ENCODE peak calls at places on chromosomes 1 and 21, in ten cellular contexts. One of them, this sample, is unnamed.

GRCh38 chr1:19597463-19598309 is 46.4 kb upstream of the NBL1 start:
- DNase-seq in stomach: no peak
- DNase-seq in tibial artery: no peak
- DNase-seq in nephron progenitor cell: no peak
- DNase-seq in right lobe of liver: no peak
- DNase-seq in foreskin fibroblast: no peak
- DNase-seq in breast epithelium: no peak
- DNase-seq in stimulated activated CD8-positive, alpha-beta memory T cell treated with anti-CD3 and anti-CD28 coated beads, Interleukin-2, amount 100 ng/mL, for 1 hour: no peak
- DNase-seq in T-helper 2 cell: peak; percentile 85
- DNase-seq in G401: peak; percentile 34
- DNase-seq in this sample: no peak

GRCh38 chr1:48227165-48228013 is 4.9 kb downstream of the SLC5A9 start:
- DNase-seq in stomach: no peak
- DNase-seq in tibial artery: no peak
- DNase-seq in nephron progenitor cell: no peak
- DNase-seq in right lobe of liver: no peak
- DNase-seq in foreskin fibroblast: no peak
- DNase-seq in breast epithelium: no peak
- DNase-seq in stimulated activated CD8-positive, alpha-beta memory T cell treated with anti-CD3 and anti-CD28 coated beads, Interleukin-2, amount 100 ng/mL, for 1 hour: no peak
- DNase-seq in T-helper 2 cell: peak; percentile 59
- DNase-seq in G401: no peak
- DNase-seq in this sample: no peak

GRCh38 chr21:33028759-33029511 is 3.2 kb downstream of the OLIG2 start:
- DNase-seq in stomach: no peak
- DNase-seq in tibial artery: no peak
- DNase-seq in nephron progenitor cell: no peak
- DNase-seq in right lobe of liver: no peak
- DNase-seq in foreskin fibroblast: no peak
- DNase-seq in breast epithelium: no peak
- DNase-seq in stimulated activated CD8-positive, alpha-beta memory T cell treated with anti-CD3 and anti-CD28 coated beads, Interleukin-2, amount 100 ng/mL, for 1 hour: peak; percentile 12
- DNase-seq in T-helper 2 cell: peak; percentile 58
- DNase-seq in G401: no peak
- DNase-seq in this sample: no peak

GRCh38 chr1:171674443-171675405 is 22.2 kb upstream of the MYOC start:
- DNase-seq in stomach: no peak
- DNase-seq in tibial artery: no peak
- DNase-seq in nephron progenitor cell: no peak
- DNase-seq in right lobe of liver: no peak
- DNase-seq in foreskin fibroblast: no peak
- DNase-seq in breast epithelium: no peak
- DNase-seq in stimulated activated CD8-positive, alpha-beta memory T cell treated with anti-CD3 and anti-CD28 coated beads, Interleukin-2, amount 100 ng/mL, for 1 hour: no peak
- DNase-seq in T-helper 2 cell: no peak
- DNase-seq in G401: no peak
- DNase-seq in this sample: no peak

GRCh38 chr1:55363261-55363660 is 148.1 kb upstream of the USP24 start:
- DNase-seq in stomach: no peak
- DNase-seq in tibial artery: no peak
- DNase-seq in nephron progenitor cell: no peak
- DNase-seq in right lobe of liver: no peak
- DNase-seq in foreskin fibroblast: peak; percentile 28
- DNase-seq in breast epithelium: no peak
- DNase-seq in stimulated activated CD8-positive, alpha-beta memory T cell treated with anti-CD3 and anti-CD28 coated beads, Interleukin-2, amount 100 ng/mL, for 1 hour: no peak
- DNase-seq in T-helper 2 cell: peak; percentile 27
- DNase-seq in G401: no peak
- DNase-seq in this sample: no peak

GRCh38 chr1:17892225-17892624 is 137.1 kb downstream of the ACTL8 start:
- DNase-seq in stomach: peak; percentile 89
- DNase-seq in tibial artery: peak; percentile 65
- DNase-seq in nephron progenitor cell: no peak
- DNase-seq in right lobe of liver: no peak
- DNase-seq in foreskin fibroblast: no peak
- DNase-seq in breast epithelium: peak; percentile 70
- DNase-seq in stimulated activated CD8-positive, alpha-beta memory T cell treated with anti-CD3 and anti-CD28 coated beads, Interleukin-2, amount 100 ng/mL, for 1 hour: no peak
- DNase-seq in T-helper 2 cell: no peak
- DNase-seq in G401: peak; percentile 25
- DNase-seq in this sample: no peak

GRCh38 chr1:201317551-201317950 is 34.2 kb downstream of the PKP1 start:
- DNase-seq in stomach: no peak
- DNase-seq in tibial artery: no peak
- DNase-seq in nephron progenitor cell: no peak
- DNase-seq in right lobe of liver: no peak
- DNase-seq in foreskin fibroblast: no peak
- DNase-seq in breast epithelium: no peak
- DNase-seq in stimulated activated CD8-positive, alpha-beta memory T cell treated with anti-CD3 and anti-CD28 coated beads, Interleukin-2, amount 100 ng/mL, for 1 hour: no peak
- DNase-seq in T-helper 2 cell: no peak
- DNase-seq in G401: no peak
- DNase-seq in this sample: no peak

GRCh38 chr1:46816930-46817329 is 18.1 kb downstream of the CYP4B1 start:
- DNase-seq in stomach: no peak
- DNase-seq in tibial artery: no peak
- DNase-seq in nephron progenitor cell: no peak
- DNase-seq in right lobe of liver: no peak
- DNase-seq in foreskin fibroblast: no peak
- DNase-seq in breast epithelium: no peak
- DNase-seq in stimulated activated CD8-positive, alpha-beta memory T cell treated with anti-CD3 and anti-CD28 coated beads, Interleukin-2, amount 100 ng/mL, for 1 hour: no peak
- DNase-seq in T-helper 2 cell: no peak
- DNase-seq in G401: no peak
- DNase-seq in this sample: no peak

GRCh38 chr1:178220094-178220493 is 126.2 kb downstream of the RASAL2 start:
- DNase-seq in stomach: no peak
- DNase-seq in tibial artery: no peak
- DNase-seq in nephron progenitor cell: no peak
- DNase-seq in right lobe of liver: no peak
- DNase-seq in foreskin fibroblast: peak; percentile 49
- DNase-seq in breast epithelium: no peak
- DNase-seq in stimulated activated CD8-positive, alpha-beta memory T cell treated with anti-CD3 and anti-CD28 coated beads, Interleukin-2, amount 100 ng/mL, for 1 hour: no peak
- DNase-seq in T-helper 2 cell: no peak
- DNase-seq in G401: no peak
- DNase-seq in this sample: no peak

GRCh38 chr1:173476197-173476663 is 905 bp upstream of the PRDX6 start:
- DNase-seq in stomach: no peak
- DNase-seq in tibial artery: no peak
- DNase-seq in nephron progenitor cell: no peak
- DNase-seq in right lobe of liver: no peak
- DNase-seq in foreskin fibroblast: no peak
- DNase-seq in breast epithelium: no peak
- DNase-seq in stimulated activated CD8-positive, alpha-beta memory T cell treated with anti-CD3 and anti-CD28 coated beads, Interleukin-2, amount 100 ng/mL, for 1 hour: no peak
- DNase-seq in T-helper 2 cell: no peak
- DNase-seq in G401: no peak
- DNase-seq in this sample: no peak

GRCh38 chr1:69613414-69613813 is 45.7 kb downstream of the LRRC7 start:
- DNase-seq in stomach: no peak
- DNase-seq in tibial artery: no peak
- DNase-seq in nephron progenitor cell: no peak
- DNase-seq in right lobe of liver: no peak
- DNase-seq in foreskin fibroblast: no peak
- DNase-seq in breast epithelium: no peak
- DNase-seq in stimulated activated CD8-positive, alpha-beta memory T cell treated with anti-CD3 and anti-CD28 coated beads, Interleukin-2, amount 100 ng/mL, for 1 hour: no peak
- DNase-seq in T-helper 2 cell: no peak
- DNase-seq in G401: no peak
- DNase-seq in this sample: no peak

GRCh38 chr1:32507021-32507420 is 32.2 kb upstream of the ZBTB8A start:
- DNase-seq in stomach: no peak
- DNase-seq in tibial artery: no peak
- DNase-seq in nephron progenitor cell: no peak
- DNase-seq in right lobe of liver: no peak
- DNase-seq in foreskin fibroblast: no peak
- DNase-seq in breast epithelium: no peak
- DNase-seq in stimulated activated CD8-positive, alpha-beta memory T cell treated with anti-CD3 and anti-CD28 coated beads, Interleukin-2, amount 100 ng/mL, for 1 hour: no peak
- DNase-seq in T-helper 2 cell: no peak
- DNase-seq in G401: no peak
- DNase-seq in this sample: no peak

GRCh38 chr1:155030899-155031298 is 2.7 kb downstream of the DCST2 start:
- DNase-seq in stomach: no peak
- DNase-seq in tibial artery: no peak
- DNase-seq in nephron progenitor cell: no peak
- DNase-seq in right lobe of liver: no peak
- DNase-seq in foreskin fibroblast: no peak
- DNase-seq in breast epithelium: no peak
- DNase-seq in stimulated activated CD8-positive, alpha-beta memory T cell treated with anti-CD3 and anti-CD28 coated beads, Interleukin-2, amount 100 ng/mL, for 1 hour: no peak
- DNase-seq in T-helper 2 cell: no peak
- DNase-seq in G401: no peak
- DNase-seq in this sample: no peak

GRCh38 chr1:154745750-154746425 is 124.2 kb downstream of the KCNN3 start:
- DNase-seq in stomach: no peak
- DNase-seq in tibial artery: no peak
- DNase-seq in nephron progenitor cell: no peak
- DNase-seq in right lobe of liver: no peak
- DNase-seq in foreskin fibroblast: no peak
- DNase-seq in breast epithelium: no peak
- DNase-seq in stimulated activated CD8-positive, alpha-beta memory T cell treated with anti-CD3 and anti-CD28 coated beads, Interleukin-2, amount 100 ng/mL, for 1 hour: no peak
- DNase-seq in T-helper 2 cell: no peak
- DNase-seq in G401: no peak
- DNase-seq in this sample: no peak

GRCh38 chr1:1089731-1090423 is 15.8 kb upstream of the RNF223 start:
- DNase-seq in stomach: no peak
- DNase-seq in tibial artery: peak; percentile 62
- DNase-seq in nephron progenitor cell: no peak
- DNase-seq in right lobe of liver: peak; percentile 49
- DNase-seq in foreskin fibroblast: no peak
- DNase-seq in breast epithelium: no peak
- DNase-seq in stimulated activated CD8-positive, alpha-beta memory T cell treated with anti-CD3 and anti-CD28 coated beads, Interleukin-2, amount 100 ng/mL, for 1 hour: no peak
- DNase-seq in T-helper 2 cell: no peak
- DNase-seq in G401: no peak
- DNase-seq in this sample: no peak

GRCh38 chr21:28712396-28712795 is 280.3 kb downstream of the LTN1 start:
- DNase-seq in stomach: no peak
- DNase-seq in tibial artery: no peak
- DNase-seq in nephron progenitor cell: no peak
- DNase-seq in right lobe of liver: no peak
- DNase-seq in foreskin fibroblast: peak; percentile 10
- DNase-seq in breast epithelium: no peak
- DNase-seq in stimulated activated CD8-positive, alpha-beta memory T cell treated with anti-CD3 and anti-CD28 coated beads, Interleukin-2, amount 100 ng/mL, for 1 hour: no peak
- DNase-seq in T-helper 2 cell: no peak
- DNase-seq in G401: no peak
- DNase-seq in this sample: no peak

GRCh38 chr1:64663654-64664053 is 81.2 kb upstream of the RAVER2 start:
- DNase-seq in stomach: no peak
- DNase-seq in tibial artery: no peak
- DNase-seq in nephron progenitor cell: peak; percentile 52
- DNase-seq in right lobe of liver: no peak
- DNase-seq in foreskin fibroblast: no peak
- DNase-seq in breast epithelium: no peak
- DNase-seq in stimulated activated CD8-positive, alpha-beta memory T cell treated with anti-CD3 and anti-CD28 coated beads, Interleukin-2, amount 100 ng/mL, for 1 hour: no peak
- DNase-seq in T-helper 2 cell: peak; percentile 8
- DNase-seq in G401: no peak
- DNase-seq in this sample: no peak

GRCh38 chr1:205293350-205294074 is 28.0 kb downstream of the NUAK2 start:
- DNase-seq in stomach: no peak
- DNase-seq in tibial artery: no peak
- DNase-seq in nephron progenitor cell: no peak
- DNase-seq in right lobe of liver: no peak
- DNase-seq in foreskin fibroblast: no peak
- DNase-seq in breast epithelium: no peak
- DNase-seq in stimulated activated CD8-positive, alpha-beta memory T cell treated with anti-CD3 and anti-CD28 coated beads, Interleukin-2, amount 100 ng/mL, for 1 hour: no peak
- DNase-seq in T-helper 2 cell: no peak
- DNase-seq in G401: no peak
- DNase-seq in this sample: no peak

GRCh38 chr1:89746424-89747149 is 74.2 kb upstream of the LRRC8D start:
- DNase-seq in stomach: no peak
- DNase-seq in tibial artery: no peak
- DNase-seq in nephron progenitor cell: no peak
- DNase-seq in right lobe of liver: no peak
- DNase-seq in foreskin fibroblast: no peak
- DNase-seq in breast epithelium: no peak
- DNase-seq in stimulated activated CD8-positive, alpha-beta memory T cell treated with anti-CD3 and anti-CD28 coated beads, Interleukin-2, amount 100 ng/mL, for 1 hour: no peak
- DNase-seq in T-helper 2 cell: peak; percentile 48
- DNase-seq in G401: no peak
- DNase-seq in this sample: no peak

GRCh38 chr21:43291347-43291950 is 122.6 kb downstream of the CRYAA start:
- DNase-seq in stomach: no peak
- DNase-seq in tibial artery: no peak
- DNase-seq in nephron progenitor cell: no peak
- DNase-seq in right lobe of liver: peak; percentile 46
- DNase-seq in foreskin fibroblast: no peak
- DNase-seq in breast epithelium: no peak
- DNase-seq in stimulated activated CD8-positive, alpha-beta memory T cell treated with anti-CD3 and anti-CD28 coated beads, Interleukin-2, amount 100 ng/mL, for 1 hour: no peak
- DNase-seq in T-helper 2 cell: no peak
- DNase-seq in G401: no peak
- DNase-seq in this sample: no peak

GRCh38 chr1:100773444-100773843 is 53.9 kb downstream of the VCAM1 start:
- DNase-seq in stomach: no peak
- DNase-seq in tibial artery: no peak
- DNase-seq in nephron progenitor cell: no peak
- DNase-seq in right lobe of liver: no peak
- DNase-seq in foreskin fibroblast: peak; percentile 11
- DNase-seq in breast epithelium: no peak
- DNase-seq in stimulated activated CD8-positive, alpha-beta memory T cell treated with anti-CD3 and anti-CD28 coated beads, Interleukin-2, amount 100 ng/mL, for 1 hour: no peak
- DNase-seq in T-helper 2 cell: no peak
- DNase-seq in G401: no peak
- DNase-seq in this sample: no peak

GRCh38 chr21:36891692-36892091 is 74.8 kb downstream of the HLCS start:
- DNase-seq in stomach: no peak
- DNase-seq in tibial artery: no peak
- DNase-seq in nephron progenitor cell: no peak
- DNase-seq in right lobe of liver: no peak
- DNase-seq in foreskin fibroblast: no peak
- DNase-seq in breast epithelium: no peak
- DNase-seq in stimulated activated CD8-positive, alpha-beta memory T cell treated with anti-CD3 and anti-CD28 coated beads, Interleukin-2, amount 100 ng/mL, for 1 hour: no peak
- DNase-seq in T-helper 2 cell: no peak
- DNase-seq in G401: no peak
- DNase-seq in this sample: no peak

GRCh38 chr1:147549526-147549925 is 8.2 kb downstream of the BCL9 start:
- DNase-seq in stomach: no peak
- DNase-seq in tibial artery: no peak
- DNase-seq in nephron progenitor cell: no peak
- DNase-seq in right lobe of liver: no peak
- DNase-seq in foreskin fibroblast: no peak
- DNase-seq in breast epithelium: no peak
- DNase-seq in stimulated activated CD8-positive, alpha-beta memory T cell treated with anti-CD3 and anti-CD28 coated beads, Interleukin-2, amount 100 ng/mL, for 1 hour: no peak
- DNase-seq in T-helper 2 cell: peak; percentile 68
- DNase-seq in G401: no peak
- DNase-seq in this sample: no peak

GRCh38 chr1:63593303-63593886 is at the start of gene PGM1:
- DNase-seq in stomach: peak; percentile 67
- DNase-seq in tibial artery: peak; percentile 76
- DNase-seq in nephron progenitor cell: peak; percentile 85
- DNase-seq in right lobe of liver: peak; percentile 96
- DNase-seq in foreskin fibroblast: peak; percentile 84
- DNase-seq in breast epithelium: peak; percentile 61
- DNase-seq in stimulated activated CD8-positive, alpha-beta memory T cell treated with anti-CD3 and anti-CD28 coated beads, Interleukin-2, amount 100 ng/mL, for 1 hour: peak; percentile 59
- DNase-seq in T-helper 2 cell: peak; percentile 90
- DNase-seq in G401: peak; percentile 72
- DNase-seq in this sample: peak; percentile 87

GRCh38 chr1:19764848-19765247 is 34.9 kb downstream of the TMCO4 start:
- DNase-seq in stomach: no peak
- DNase-seq in tibial artery: no peak
- DNase-seq in nephron progenitor cell: no peak
- DNase-seq in right lobe of liver: no peak
- DNase-seq in foreskin fibroblast: no peak
- DNase-seq in breast epithelium: no peak
- DNase-seq in stimulated activated CD8-positive, alpha-beta memory T cell treated with anti-CD3 and anti-CD28 coated beads, Interleukin-2, amount 100 ng/mL, for 1 hour: no peak
- DNase-seq in T-helper 2 cell: no peak
- DNase-seq in G401: no peak
- DNase-seq in this sample: no peak

GRCh38 chr1:42157667-42158066 is 4.5 kb downstream of the GUCA2B start:
- DNase-seq in stomach: no peak
- DNase-seq in tibial artery: no peak
- DNase-seq in nephron progenitor cell: no peak
- DNase-seq in right lobe of liver: no peak
- DNase-seq in foreskin fibroblast: no peak
- DNase-seq in breast epithelium: no peak
- DNase-seq in stimulated activated CD8-positive, alpha-beta memory T cell treated with anti-CD3 and anti-CD28 coated beads, Interleukin-2, amount 100 ng/mL, for 1 hour: no peak
- DNase-seq in T-helper 2 cell: peak; percentile 18
- DNase-seq in G401: no peak
- DNase-seq in this sample: no peak

GRCh38 chr21:31710586-31710985 is 21.3 kb downstream of the SCAF4 start:
- DNase-seq in stomach: no peak
- DNase-seq in tibial artery: no peak
- DNase-seq in nephron progenitor cell: no peak
- DNase-seq in right lobe of liver: no peak
- DNase-seq in foreskin fibroblast: peak; percentile 28
- DNase-seq in breast epithelium: no peak
- DNase-seq in stimulated activated CD8-positive, alpha-beta memory T cell treated with anti-CD3 and anti-CD28 coated beads, Interleukin-2, amount 100 ng/mL, for 1 hour: no peak
- DNase-seq in T-helper 2 cell: no peak
- DNase-seq in G401: no peak
- DNase-seq in this sample: no peak

GRCh38 chr21:45087022-45087823 is 12.8 kb downstream of the ADARB1 start:
- DNase-seq in stomach: no peak
- DNase-seq in tibial artery: no peak
- DNase-seq in nephron progenitor cell: no peak
- DNase-seq in right lobe of liver: no peak
- DNase-seq in foreskin fibroblast: no peak
- DNase-seq in breast epithelium: no peak
- DNase-seq in stimulated activated CD8-positive, alpha-beta memory T cell treated with anti-CD3 and anti-CD28 coated beads, Interleukin-2, amount 100 ng/mL, for 1 hour: no peak
- DNase-seq in T-helper 2 cell: peak; percentile 78
- DNase-seq in G401: no peak
- DNase-seq in this sample: no peak

This sample was measured in mucosa of descending colon.